ENCODE peak calls at places on chromosome 15, in eight cellular contexts. Q, Y, Z, A, R, B, J and I are unnamed samples.

GRCh38 chr15:54365001-54365400 is 386.8 kb downstream of the UNC13C start:
- DNase-seq in J (no peak), Q (no peak), Z (no peak), R (no peak), A (no peak), Y (no peak), B (no peak), I (peak; percentile 83)

GRCh38 chr15:43105778-43106485 is at the start of gene UBR1:
- DNase-seq in Y (peak; percentile 71), B (peak; percentile 93), Q (peak; percentile 90), A (peak; percentile 92), J (peak; percentile 89), Z (peak; percentile 97), R (peak; percentile 96), I (peak; percentile 93)

GRCh38 chr15:75751901-75752300 is 39.3 kb upstream of the CSPG4 start:
- DNase-seq in Q (no peak), Z (no peak), R (no peak), A (no peak), B (no peak), Y (no peak), J (no peak), I (peak; percentile 5)

GRCh38 chr15:40891810-40892448 is 2.3 kb upstream of the VPS18 start:
- DNase-seq in A (peak; percentile 73), Z (peak; percentile 27), Y (no peak), J (peak; percentile 59), R (no peak), B (no peak), Q (no peak), I (no peak)

GRCh38 chr15:74793135-74794028 is 11.5 kb downstream of the CSK start:
- DNase-seq in A (no peak), Z (peak; percentile 34), B (no peak), Q (no peak), Y (no peak), R (peak; percentile 59), J (no peak), I (no peak)

GRCh38 chr15:60966746-60967145 is 262.4 kb downstream of the RORA start:
- DNase-seq in Y (no peak), B (no peak), R (no peak), A (no peak), J (no peak), Q (no peak), Z (no peak), I (no peak)

GRCh38 chr15:77553257-77553656 is 79.5 kb downstream of the LINGO1 start:
- DNase-seq in R (no peak), Q (no peak), J (no peak), A (no peak), Y (no peak), Z (no peak), B (no peak), I (no peak)

GRCh38 chr15:37789392-37789776 is 145.1 kb upstream of the TMCO5A start:
- DNase-seq in Z (no peak), R (no peak), Q (no peak), B (no peak), Y (no peak), A (no peak), J (no peak), I (no peak)

GRCh38 chr15:43977072-43977884 is 150.5 kb downstream of the WDR76 start:
- DNase-seq in Y (no peak), Z (peak; percentile 27), B (no peak), J (no peak), Q (no peak), R (no peak), A (peak; percentile 89), I (no peak)

GRCh38 chr15:37217567-37217966 is 117.2 kb upstream of the MEIS2 start:
- DNase-seq in A (no peak), Z (no peak), J (no peak), B (no peak), Y (no peak), R (no peak), Q (no peak), I (no peak)

GRCh38 chr15:58528197-58528870 is 96.5 kb downstream of the LIPC start:
- DNase-seq in A (no peak), Q (no peak), R (no peak), Z (peak; percentile 82), Y (no peak), J (peak; percentile 77), B (no peak), I (no peak)

GRCh38 chr15:55990516-55990915 is 2.9 kb downstream of the NEDD4 start:
- DNase-seq in R (no peak), J (no peak), Y (no peak), A (no peak), B (no peak), Z (no peak), Q (no peak), I (no peak)

GRCh38 chr15:56468271-56468912 is 3.5 kb upstream of the MNS1 start:
- DNase-seq in Q (no peak), A (peak; percentile 85), R (no peak), Z (no peak), J (no peak), Y (no peak), B (no peak), I (no peak)

GRCh38 chr15:92393287-92393993 is at the start of gene ST8SIA2:
- DNase-seq in B (no peak), Z (peak; percentile 57), J (no peak), Y (no peak), Q (peak; percentile 32), R (no peak), A (peak; percentile 88), I (no peak)

GRCh38 chr15:101522091-101522490 is 32.6 kb upstream of the PCSK6 start:
- DNase-seq in A (no peak), R (no peak), J (no peak), Z (no peak), Q (no peak), B (no peak), Y (no peak), I (no peak)

DNA sequence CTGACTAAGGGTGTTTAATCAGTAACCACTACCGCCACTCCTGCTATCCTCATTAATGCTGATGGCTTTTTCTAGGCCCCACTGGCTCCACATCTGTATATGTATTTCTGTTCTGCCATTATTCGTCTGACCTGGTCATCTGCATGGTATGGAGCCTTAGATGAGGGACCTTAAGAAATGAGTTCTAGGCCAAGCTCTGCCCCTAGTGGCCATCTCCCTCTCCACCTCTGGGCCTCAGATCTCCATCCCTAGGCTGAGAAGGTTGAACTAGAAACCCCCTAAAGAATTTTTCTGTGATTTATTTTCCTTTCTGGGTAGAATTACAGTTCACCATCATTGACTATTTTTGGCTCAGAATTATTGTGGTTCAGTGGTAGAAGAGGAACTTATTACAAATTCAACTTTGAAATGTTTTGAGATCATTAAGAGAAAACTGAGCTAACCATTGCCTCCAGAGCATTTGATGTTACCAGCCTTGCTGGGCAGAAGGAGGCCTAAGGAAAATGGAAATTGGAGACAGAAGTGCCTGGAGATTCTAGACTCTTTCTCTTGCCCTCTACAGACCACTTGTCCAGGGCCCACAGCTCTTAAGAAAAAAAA is 325.2 kb upstream of the NR2E3 start:
- DNase-seq in Y (no peak), J (no peak), R (no peak), B (no peak), Z (peak; percentile 13), Q (no peak), A (no peak), I (no peak)
- TF ChIP-seq CTCF in Y (peak; percentile 21), J (no peak), R (no peak), B (peak; percentile 11), Z (peak; percentile 48), Q (peak; percentile 39), A (peak; percentile 55), I (no peak)

GRCh38 chr15:48645558-48646330 is at the start of gene FBN1:
- DNase-seq in J (peak; percentile 28), Z (peak; percentile 93), A (peak; percentile 64), R (peak; percentile 90), B (peak; percentile 77), Q (peak; percentile 71), Y (peak; percentile 48), I (no peak)

GRCh38 chr15:48646364-48646763 is 855 bp upstream of the FBN1 start:
- DNase-seq in Q (no peak), J (no peak), Z (no peak), A (no peak), B (no peak), R (no peak), Y (no peak), I (no peak)

GRCh38 chr15:48643776-48644497 is 1.6 kb downstream of the FBN1 start:
- DNase-seq in A (no peak), B (no peak), Q (no peak), Z (peak; percentile 26), R (no peak), J (no peak), Y (no peak), I (no peak)

GRCh38 chr15:48644498-48644826 is 1.0 kb downstream of the FBN1 start:
- DNase-seq in A (no peak), Y (no peak), Q (peak; percentile 51), Z (peak; percentile 47), R (peak; percentile 80), B (peak; percentile 70), J (no peak), I (no peak)

GRCh38 chr15:48644827-48645557 is 517 bp downstream of the FBN1 start:
- DNase-seq in R (peak; percentile 69), Q (peak; percentile 49), A (peak; percentile 25), J (no peak), Y (no peak), Z (peak; percentile 69), B (peak; percentile 80), I (peak; percentile 62)
- H3K27ac ChIP-seq in R (peak overlapping the region; percentile 83), Q (peak overlapping the region; percentile 92), A (no peak overlapping the region), J (no peak overlapping the region), Y (peak overlapping the region; percentile 98), Z (peak overlapping the region; percentile 93), B (peak overlapping the region; percentile 85), I (peak overlapping the region; percentile 97)

DNA sequence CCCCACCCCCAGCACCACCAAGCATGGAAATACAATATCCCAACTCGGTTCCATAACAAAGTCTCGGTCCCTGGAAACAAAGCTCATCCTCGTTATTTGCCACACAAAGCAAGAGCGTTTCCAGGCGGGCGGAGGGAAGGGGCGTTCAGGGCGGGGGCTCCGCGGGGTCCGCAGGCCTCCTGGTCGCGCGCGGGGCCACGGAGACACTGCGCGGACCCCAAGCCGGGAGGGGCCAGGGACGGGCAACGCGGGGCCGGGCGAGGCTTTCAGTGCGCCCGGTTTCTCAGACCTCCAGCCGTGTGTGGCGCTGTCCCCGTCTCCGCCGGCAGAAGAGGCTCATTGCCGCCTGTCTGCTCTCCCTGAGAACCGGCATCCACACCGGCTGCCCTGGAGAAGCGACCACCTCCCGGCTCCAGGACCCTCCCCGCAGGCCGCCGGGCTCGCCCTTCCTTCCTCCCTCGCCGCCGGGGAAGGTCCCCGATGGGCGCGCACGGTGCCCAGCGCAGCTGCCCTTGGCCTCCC is 329.0 kb downstream of the OCA2 start:
- DNase-seq in Q (no peak), A (no peak), Z (no peak), R (no peak), Y (no peak), J (no peak), B (no peak), I (no peak)
- H3K4me3 ChIP-seq in Q (no peak overlapping the region), A (no peak overlapping the region), Z (no peak overlapping the region), R (no peak overlapping the region), Y (no peak overlapping the region), J (no peak overlapping the region), B (no peak overlapping the region), I (no peak overlapping the region)

DNA sequence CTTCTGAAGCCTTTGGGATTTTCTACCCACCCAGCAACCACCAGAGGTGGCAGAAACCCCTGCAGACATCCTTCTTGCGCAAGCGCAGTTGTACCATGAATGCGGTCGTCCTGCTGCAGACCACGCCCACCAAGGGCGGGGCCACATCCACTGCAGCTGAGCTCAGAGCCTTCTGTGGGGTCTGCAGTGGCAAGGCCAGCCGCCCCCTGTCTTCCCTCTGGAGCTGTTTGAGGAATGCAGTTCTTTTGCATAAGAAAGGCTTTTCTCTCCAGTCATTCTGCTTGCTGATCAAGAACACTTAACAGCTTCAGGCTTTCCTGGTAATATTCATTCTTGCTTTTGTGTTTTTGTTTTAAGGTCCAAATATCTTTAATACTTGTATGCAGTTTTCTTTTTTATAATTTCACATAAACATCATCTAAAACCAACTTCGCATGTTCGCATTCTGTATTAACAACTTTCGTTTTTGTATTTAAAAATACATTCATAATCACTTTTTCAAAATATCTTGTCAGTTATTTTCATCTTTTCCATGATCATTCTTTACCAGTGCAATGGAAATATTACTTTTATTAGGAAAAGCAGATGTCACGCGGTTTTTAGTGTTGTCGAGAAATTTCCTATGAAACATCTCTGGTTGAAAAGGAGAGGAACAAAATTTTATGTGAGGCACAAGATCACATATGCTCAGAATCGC is 98.2 kb upstream of the SNRPN start:
- DNase-seq in A (no peak), R (no peak), Z (peak; percentile 65), B (no peak), Y (no peak), J (no peak), Q (peak; percentile 50), I (peak; percentile 49)
- TF ChIP-seq CTCF in A (no peak), R (no peak), Z (peak; percentile 32), B (no peak), Y (no peak), J (no peak), Q (no peak), I (no peak)